ENCODE peak calls at places on chromosome 1, in five cellular contexts. Z is psoas muscle; P is right atrium auricular region; V is CD4-positive, alpha-beta memory T cell; N is ovary. I is an unnamed sample.

GRCh38 chr1:209154916-209155315 is 428.6 kb upstream of the CAMK1G start:
- DNase-seq in Z (no peak), V (no peak), P (no peak), N (no peak), I (no peak)

GRCh38 chr1:156497078-156497742 is 3.4 kb downstream of the MEF2D start:
- DNase-seq in N (no peak), P (no peak), V (no peak), Z (peak; percentile 83), I (no peak)

GRCh38 chr1:31135973-31136600 is 70.6 kb upstream of the PUM1 start:
- DNase-seq in P (no peak), N (no peak), V (no peak), Z (no peak), I (no peak)

GRCh38 chr1:218027152-218027551 is 257.9 kb upstream of the RRP15 start:
- DNase-seq in V (no peak), P (no peak), Z (no peak), N (no peak), I (no peak)

GRCh38 chr1:30907390-30907640 is 1.2 kb downstream of the SDC3 start:
- DNase-seq in Z (no peak), N (no peak), P (no peak), V (no peak), I (no peak)

GRCh38 chr1:94401206-94401605 is 17.0 kb upstream of the ABCD3 start:
- DNase-seq in Z (no peak), P (no peak), V (no peak), N (no peak), I (no peak)

GRCh38 chr1:246139745-246140182 is 367.3 kb downstream of the SMYD3 start:
- DNase-seq in Z (no peak), P (no peak), N (no peak), V (no peak), I (peak; percentile 72)

GRCh38 chr1:182032251-182032650 is 29.3 kb downstream of the ZNF648 start:
- DNase-seq in N (no peak), V (no peak), Z (no peak), P (no peak), I (no peak)

GRCh38 chr1:98429851-98430496 is 231.5 kb upstream of the SNX7 start:
- DNase-seq in P (no peak), N (no peak), V (no peak), Z (no peak), I (no peak)

GRCh38 chr1:230157409-230158390 is 90.7 kb downstream of the GALNT2 start:
- DNase-seq in Z (no peak), P (no peak), N (no peak), V (no peak), I (no peak)

GRCh38 chr1:29753244-29753643 is 516.9 kb downstream of the PTPRU start:
- DNase-seq in P (peak; percentile 21), Z (no peak), V (no peak), N (no peak), I (no peak)

GRCh38 chr1:247077768-247078314 is 770 bp downstream of the ZNF670 start:
- DNase-seq in V (no peak), Z (no peak), P (no peak), N (no peak), I (no peak)

GRCh38 chr1:226973898-226974543 is 33.9 kb downstream of the COQ8A start:
- DNase-seq in V (no peak), P (peak; percentile 72), Z (peak; percentile 81), N (peak; percentile 84), I (no peak)

GRCh38 chr1:33143698-33144097 is 38.1 kb downstream of the TRIM62 start:
- DNase-seq in N (no peak), Z (no peak), P (no peak), V (no peak), I (peak; percentile 78)

GRCh38 chr1:113223546-113223945 is 150.5 kb downstream of the LRIG2 start:
- DNase-seq in P (peak; percentile 62), Z (peak; percentile 70), V (no peak), N (peak; percentile 79), I (no peak)

GRCh38 chr1:37482004-37482785 is 7.8 kb downstream of the ZC3H12A start:
- DNase-seq in Z (no peak), P (peak; percentile 53), N (no peak), V (no peak), I (no peak)

GRCh38 chr1:87869563-87869962 is 540.9 kb downstream of the LMO4 start:
- DNase-seq in V (no peak), P (no peak), N (no peak), Z (no peak), I (no peak)

GRCh38 chr1:94992863-94993563 is 66.1 kb upstream of the CNN3 start:
- DNase-seq in N (no peak), Z (no peak), P (no peak), V (no peak), I (no peak)

GRCh38 chr1:147815503-147815902 is 55.1 kb upstream of the GJA5 start:
- DNase-seq in Z (no peak), N (no peak), V (no peak), P (no peak), I (no peak)

GRCh38 chr1:25774921-25775774 is 24.8 kb upstream of the SELENON start:
- DNase-seq in V (peak; percentile 97), N (no peak), P (no peak), Z (no peak), I (no peak)

GRCh38 chr1:80427886-80428285 is 1372.8 kb upstream of the ADGRL2 start:
- DNase-seq in P (no peak), Z (no peak), V (no peak), N (no peak), I (no peak)

GRCh38 chr1:228938248-228938891 is 203.1 kb downstream of the RHOU start:
- DNase-seq in N (no peak), V (no peak), P (no peak), Z (no peak), I (no peak)

GRCh38 chr1:157001304-157001703 is 44.2 kb downstream of the ARHGEF11 start:
- DNase-seq in N (no peak), P (no peak), V (no peak), Z (no peak), I (no peak)

GRCh38 chr1:26538480-26539412 is 9.2 kb downstream of the RPS6KA1 start:
- DNase-seq in V (no peak), Z (no peak), P (no peak), N (no peak), I (peak; percentile 75)

GRCh38 chr1:167171286-167171929 is 49.3 kb upstream of the POU2F1 start:
- DNase-seq in V (no peak), N (no peak), P (no peak), Z (no peak), I (peak; percentile 20)

GRCh38 chr1:162070094-162070748 is 730 bp downstream of the NOS1AP start:
- DNase-seq in P (no peak), N (peak; percentile 19), V (no peak), Z (peak; percentile 54), I (no peak)

GRCh38 chr1:236561976-236562375 is 38.2 kb downstream of the LGALS8 start:
- DNase-seq in N (no peak), V (no peak), P (no peak), Z (no peak), I (no peak)

GRCh38 chr1:3468236-3469103 is 14.0 kb downstream of the ARHGEF16 start:
- DNase-seq in V (no peak), P (no peak), N (peak; percentile 17), Z (peak; percentile 54), I (peak; percentile 80)

GRCh38 chr1:244395965-244396364 is 55.7 kb downstream of the ADSS2 start:
- DNase-seq in Z (no peak), P (no peak), V (no peak), N (no peak), I (no peak)

GRCh38 chr1:1403543-1404112 is 3.5 kb downstream of the MRPL20 start:
- DNase-seq in P (no peak), N (no peak), V (no peak), Z (no peak), I (no peak)

GRCh38 chr1:1399870-1400575 is 888 bp upstream of the CCNL2 start:
- DNase-seq in P (no peak), V (no peak), N (no peak), Z (no peak), I (no peak)

GRCh38 chr1:1402081-1402900 is 3.2 kb upstream of the CCNL2 start:
- DNase-seq in P (no peak), N (no peak), Z (peak; percentile 77), V (no peak), I (no peak)

GRCh38 chr1:1400576-1401456 is 1.7 kb upstream of the CCNL2 start:
- DNase-seq in N (no peak), V (no peak), P (no peak), Z (no peak), I (no peak)

GRCh38 chr1:1401457-1402010 is 2.4 kb upstream of the CCNL2 start:
- DNase-seq in P (no peak), Z (no peak), V (no peak), N (no peak), I (no peak)
- H3K27ac ChIP-seq in P (no peak overlapping the region), Z (peak overlapping the region; percentile 61), V (peak overlapping the region; percentile 85), N (no peak overlapping the region), I (no peak overlapping the region)

DNA sequence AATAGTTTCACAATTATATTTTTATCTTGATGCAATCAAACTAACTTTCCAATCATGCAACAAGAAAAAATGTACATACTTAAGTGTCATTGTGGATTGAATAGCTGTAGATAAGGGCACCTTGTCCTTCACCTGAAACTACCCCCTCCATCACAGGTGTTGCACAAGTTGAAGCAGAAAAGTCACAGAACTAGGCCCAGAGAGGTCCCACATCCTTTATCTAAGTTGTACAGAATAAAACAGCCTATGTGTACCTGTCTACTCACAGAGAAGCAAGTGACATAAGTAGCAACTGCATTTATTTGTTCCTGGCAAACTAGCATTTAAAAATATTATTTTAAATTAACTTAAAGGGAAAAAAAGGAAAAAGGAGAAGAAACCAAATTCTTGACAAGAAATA is 256.8 kb downstream of the FAF1 start:
- DNase-seq in P (no peak), N (no peak), Z (no peak), V (no peak), I (no peak)
- H3K27me3 ChIP-seq in P (no peaks in the 10 kb centered on the region), N (no peaks in the 10 kb centered on the region), Z (no peaks in the 10 kb centered on the region), V (no peaks in the 10 kb centered on the region), I (no peaks in the 10 kb centered on the region)

GRCh38 chr1:19439464-19440171 is 45.7 kb downstream of the CAPZB start:
- DNase-seq in P (no peak), N (peak; percentile 73), V (peak; percentile 50), Z (peak; percentile 71), I (no peak)

GRCh38 chr1:19435851-19436465 is 49.4 kb downstream of the CAPZB start:
- DNase-seq in P (peak; percentile 77), V (no peak), N (no peak), Z (no peak), I (no peak)

GRCh38 chr1:19436716-19437476 is 48.4 kb downstream of the CAPZB start:
- DNase-seq in N (peak; percentile 81), V (no peak), Z (peak; percentile 83), P (peak; percentile 95), I (no peak)

GRCh38 chr1:19438552-19439196 is 46.7 kb downstream of the CAPZB start:
- DNase-seq in V (no peak), Z (no peak), N (peak; percentile 57), P (no peak), I (no peak)

GRCh38 chr1:19437911-19438310 is 47.4 kb downstream of the CAPZB start:
- DNase-seq in N (peak; percentile 93), P (peak; percentile 92), V (no peak), Z (peak; percentile 82), I (no peak)
- H3K4me1 ChIP-seq in N (peaks cover 53% of the 10 kb centered on the region), P (no peaks in the 10 kb centered on the region), V (peaks cover 93% of the 10 kb centered on the region), Z (peaks cover 88% of the 10 kb centered on the region), I (peaks cover 46% of the 10 kb centered on the region)

GRCh38 chr1:211731456-211732275 is 56.2 kb upstream of the NEK2 start:
- DNase-seq in Z (no peak), N (no peak), P (no peak), V (no peak), I (no peak)
- H3K27ac ChIP-seq in Z (no peak overlapping the region), N (no peak overlapping the region), P (no peak overlapping the region), V (no peak overlapping the region), I (no peak overlapping the region)

I was measured in SJSA1.